ENCODE peak calls at places on chromosomes 6 and 20, in four cellular contexts. X is K562, E is HepG2, U is WTC11. I is an unnamed sample.

GRCh38 chr6:21756487-21756886 is 162.9 kb downstream of the SOX4 start:
- DNase-seq in U (no peak), E (no peak), X (no peak), I (no peak)

GRCh38 chr6:38404355-38404754 is 235.4 kb downstream of the BTBD9 start:
- DNase-seq in E (peak), X (no peak), U (no peak), I (peak)

GRCh38 chr20:43993552-43993951 is 78.9 kb downstream of the TOX2 start:
- DNase-seq in E (no peak), U (no peak), X (no peak), I (no peak)

GRCh38 chr6:1409774-1410465 is 20.5 kb downstream of the FOXF2 start:
- DNase-seq in X (no peak), E (no peak), U (no peak), I (no peak)

GRCh38 chr6:111767752-111768430 is 105.4 kb downstream of the FYN start:
- DNase-seq in X (no peak), U (no peak), E (no peak), I (no peak)

GRCh38 chr6:20286968-20287565 is 74.8 kb upstream of the MBOAT1 start:
- DNase-seq in U (no peak), E (no peak), X (no peak), I (no peak)

GRCh38 chr6:7532232-7532631 is 9.2 kb upstream of the DSP start:
- DNase-seq in X (no peak), E (no peak), U (peak), I (no peak)

GRCh38 chr6:33906413-33906812 is 102.6 kb upstream of the MLN start:
- DNase-seq in X (no peak), E (no peak), U (no peak), I (no peak)

GRCh38 chr6:145815875-145816274 is 1.3 kb upstream of the FBXO30 start:
- DNase-seq in U (no peak), E (no peak), X (peak), I (no peak)

GRCh38 chr6:151900897-151901485 is 93.5 kb downstream of the ESR1 start:
- DNase-seq in U (no peak), X (no peak), E (peak), I (no peak)

GRCh38 chr20:45336530-45337366 is 11.5 kb downstream of the SDC4 start:
- DNase-seq in E (peak), X (no peak), U (no peak), I (no peak)

GRCh38 chr6:26477431-26477830 is 19.7 kb downstream of the BTN2A1 start:
- DNase-seq in X (no peak), U (no peak), E (no peak), I (no peak)

GRCh38 chr20:57224641-57225138 is 41.8 kb downstream of the BMP7 start:
- DNase-seq in E (no peak), U (no peak), X (no peak), I (no peak)

GRCh38 chr6:142845624-142846458 is 99.1 kb downstream of the HIVEP2 start:
- DNase-seq in E (peak), U (peak), X (no peak), I (no peak)

GRCh38 chr20:40954521-40955165 is 74.0 kb upstream of the TOP1 start:
- DNase-seq in E (no peak), X (no peak), U (no peak), I (no peak)

GRCh38 chr20:2131366-2131765 is 29.7 kb downstream of the STK35 start:
- DNase-seq in U (no peak), X (no peak), E (no peak), I (no peak)

GRCh38 chr6:129679758-129680157 is 30.2 kb downstream of the ARHGAP18 start:
- DNase-seq in U (no peak), E (no peak), X (peak), I (no peak)

GRCh38 chr20:54133434-54134427 is 40.1 kb downstream of the CYP24A1 start:
- DNase-seq in E (peak), U (no peak), X (no peak), I (no peak)

GRCh38 chr20:49586967-49587587 is 19.1 kb upstream of the PTGIS start:
- DNase-seq in X (no peak), U (no peak), E (no peak), I (no peak)

GRCh38 chr6:138517635-138518034 is 18.3 kb upstream of the NHSL1 start:
- DNase-seq in U (peak), E (peak), X (peak), I (no peak)

GRCh38 chr6:169799474-169799926 is 48.1 kb downstream of the ERMARD start:
- DNase-seq in X (no peak), U (no peak), E (peak), I (no peak)

GRCh38 chr20:24379116-24379927 is 90.1 kb upstream of the SYNDIG1 start:
- DNase-seq in X (no peak), U (no peak), E (no peak), I (no peak)

GRCh38 chr6:138307816-138308727 is 69.6 kb upstream of the SMIM28 start:
- DNase-seq in X (peak), E (peak), U (no peak), I (no peak)

GRCh38 chr20:6818033-6818808 is 50.7 kb downstream of the BMP2 start:
- DNase-seq in X (no peak), E (no peak), U (peak), I (no peak)

GRCh38 chr20:49668181-49668877 is 45.3 kb downstream of the B4GALT5 start:
- DNase-seq in E (no peak), U (no peak), X (peak), I (peak)

GRCh38 chr6:107965746-107966145 is 7.7 kb upstream of the SEC63 start:
- DNase-seq in U (no peak), X (no peak), E (no peak), I (no peak)

GRCh38 chr20:5143856-5144255 is 17.0 kb downstream of the CDS2 start:
- DNase-seq in E (no peak), U (no peak), X (no peak), I (no peak)

GRCh38 chr20:5146302-5146653 is 19.5 kb downstream of the CDS2 start:
- DNase-seq in E (no peak), X (no peak), U (no peak), I (no peak)

GRCh38 chr20:5145365-5146301 is 18.8 kb downstream of the CDS2 start:
- DNase-seq in U (no peak), E (no peak), X (no peak), I (no peak)

GRCh38 chr20:5140195-5140594 is 13.4 kb downstream of the CDS2 start:
- DNase-seq in E (no peak), X (no peak), U (no peak), I (no peak)

DNA sequence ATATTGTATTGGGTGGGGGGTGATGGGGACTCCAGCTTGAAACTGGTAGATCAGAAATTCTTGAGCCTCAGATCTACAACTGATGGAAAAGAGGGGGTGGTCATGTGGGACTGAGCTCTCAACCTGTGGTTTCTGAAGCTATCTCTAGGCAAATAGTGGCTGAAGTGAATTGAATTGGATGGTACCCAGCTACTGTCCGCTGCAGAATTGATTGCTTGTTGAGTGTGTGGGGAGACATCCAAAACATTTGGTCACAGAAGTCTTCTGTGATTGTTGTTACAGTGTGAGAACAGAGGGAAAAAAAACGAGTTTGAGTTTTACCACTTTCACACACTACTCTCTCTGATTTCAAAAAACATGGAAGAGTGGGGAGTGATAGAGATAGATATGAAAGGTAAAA is 14.8 kb downstream of the CDS2 start:
- DNase-seq in X (no peak), U (no peak), E (no peak), I (no peak)
- TF ChIP-seq CREM in X (no peak), U (no peak), E (no peak), I (no peak)

GRCh38 chr20:59371429-59371828 is 71.0 kb downstream of the EDN3 start:
- DNase-seq in E (no peak), U (no peak), X (peak), I (no peak)

GRCh38 chr20:59381658-59382057 is 81.2 kb downstream of the EDN3 start:
- DNase-seq in X (no peak), E (no peak), U (no peak), I (no peak)

GRCh38 chr20:59377046-59377445 is 76.6 kb downstream of the EDN3 start:
- DNase-seq in U (no peak), E (no peak), X (no peak), I (no peak)

DNA sequence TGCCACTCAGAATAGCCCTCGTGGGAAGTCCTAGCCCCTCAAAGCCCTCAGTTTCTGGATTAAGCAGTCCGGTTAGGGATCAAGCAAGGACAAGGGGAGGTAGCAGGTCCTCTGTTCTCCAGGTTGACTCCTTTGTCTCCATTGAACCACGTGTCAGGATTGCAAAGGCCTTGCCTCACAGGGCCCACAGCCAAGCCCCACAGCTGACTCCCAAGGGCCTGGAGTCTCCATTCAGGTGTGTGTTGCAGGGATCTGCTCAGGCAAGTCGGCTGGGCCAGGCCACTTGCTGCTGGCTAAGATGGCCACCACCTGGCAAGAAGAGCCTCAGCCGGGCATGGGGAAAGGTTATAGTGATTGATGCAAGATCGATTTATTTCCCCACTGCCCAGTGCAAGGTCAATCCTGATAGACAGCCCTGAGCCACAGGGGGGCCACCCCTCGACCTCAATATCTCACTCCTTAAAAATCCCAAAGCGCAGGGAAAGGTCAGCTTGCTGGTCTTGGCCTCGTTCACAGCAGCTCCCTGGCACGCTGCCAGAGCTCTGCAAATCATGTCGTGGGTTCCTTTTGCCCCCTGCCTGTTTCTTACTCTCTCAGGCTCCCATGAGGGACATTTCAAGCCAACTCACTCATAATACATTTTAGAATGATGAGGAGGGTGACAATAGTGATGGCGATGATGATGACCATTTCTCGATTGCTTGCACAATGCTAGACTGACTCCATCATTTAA is 75.9 kb downstream of the EDN3 start:
- DNase-seq in X (no peak), U (no peak), E (no peak), I (no peak)
- TF ChIP-seq CREM in X (no peak), U (no peak), E (no peak), I (no peak)

GRCh38 chr6:36357872-36358234 is 21.2 kb upstream of the BNIP5 start:
- DNase-seq in E (no peak), X (no peak), U (no peak), I (peak)
- TF ChIP-seq CREM in E (no peak), X (peak), U (no peak), I (peak)

DNA sequence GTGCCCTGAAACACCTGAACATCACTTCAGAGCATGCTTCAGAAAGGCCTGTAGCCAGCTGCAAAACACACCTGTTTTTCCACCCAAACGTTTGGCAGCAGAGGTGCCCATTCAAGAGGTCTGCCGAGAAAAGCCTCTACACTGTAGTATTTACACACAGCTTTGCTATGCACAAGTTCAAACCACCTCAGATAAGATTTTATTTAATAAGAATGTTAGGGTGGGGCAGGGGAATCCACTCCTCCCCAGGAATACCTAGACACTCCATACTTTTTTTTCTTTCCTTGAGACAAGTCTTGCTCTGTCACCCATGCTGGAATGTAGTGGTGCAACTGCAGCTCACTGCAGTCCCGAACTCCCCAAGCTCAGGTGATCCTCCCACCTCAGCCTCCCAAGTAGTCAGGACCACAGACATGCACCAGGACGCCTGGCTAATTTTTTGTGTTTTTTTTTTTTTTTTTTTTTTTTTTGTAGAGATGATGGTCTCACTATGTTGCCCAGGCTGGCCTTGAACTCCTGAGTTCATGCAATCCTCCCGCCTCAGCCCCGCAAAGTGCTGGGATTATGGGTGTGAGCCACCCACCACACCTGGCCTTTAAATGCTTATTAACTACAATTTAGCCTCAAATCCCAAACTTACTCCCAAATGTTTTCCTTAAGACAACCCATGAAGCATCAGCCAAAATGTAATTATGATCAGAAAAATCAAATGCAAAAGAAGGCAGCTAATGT is 9.7 kb downstream of the MRPL14 start:
- DNase-seq in E (no peak), U (no peak), X (no peak), I (no peak)
- TF ChIP-seq CREM in E (no peak), U (no peak), X (no peak), I (no peak)

DNA sequence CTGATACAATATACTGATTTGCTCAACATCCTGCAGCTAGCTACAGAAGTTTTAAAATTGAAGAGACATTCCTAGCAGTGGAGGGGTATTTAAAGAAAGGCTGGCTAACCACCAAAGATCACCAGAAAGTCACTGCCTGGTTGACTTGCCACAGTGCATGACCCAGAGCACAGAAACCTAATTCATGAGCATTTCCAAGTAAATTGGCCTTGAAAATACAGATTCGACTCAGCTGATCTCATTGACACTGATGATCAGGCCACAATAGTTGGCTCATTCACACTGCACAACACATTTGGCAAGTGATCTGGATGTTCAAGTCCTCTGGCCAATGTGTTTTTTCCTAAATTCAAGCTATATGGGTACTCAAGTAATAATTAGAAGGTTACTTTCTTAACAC is 13.3 kb upstream of the TDRD6 start:
- DNase-seq in X (no peak), U (no peak), E (no peak), I (no peak)
- TF ChIP-seq CREM in X (no peak), U (no peak), E (no peak), I (no peak)

DNA sequence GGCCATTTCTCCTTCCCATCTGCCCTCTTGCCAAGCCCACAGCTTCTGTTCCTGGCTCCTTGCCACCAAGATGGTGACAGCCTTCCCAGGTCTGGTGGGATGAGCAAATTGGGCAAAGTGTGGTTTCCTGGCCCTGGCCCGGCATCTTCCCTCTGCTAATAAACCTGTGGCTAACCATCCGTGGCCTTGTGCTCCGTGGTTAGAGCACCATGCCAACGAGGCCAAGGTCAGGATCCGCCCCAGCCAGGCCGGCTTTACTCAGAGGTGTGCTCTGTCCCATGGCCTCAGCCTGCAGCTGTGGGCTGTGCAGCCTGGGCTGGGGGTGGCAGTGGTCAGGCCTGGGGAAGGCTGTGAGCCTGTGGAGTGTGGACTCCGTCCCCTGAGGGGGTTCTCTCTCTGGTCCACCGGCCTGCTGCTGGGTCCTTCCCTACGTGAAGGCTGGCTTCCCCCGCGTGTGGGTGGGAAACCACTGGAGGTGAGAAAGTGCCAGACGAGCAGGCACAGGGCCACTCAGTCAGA is 117.4 kb downstream of the VEGFA start:
- DNase-seq in E (no peak), U (no peak), X (no peak), I (no peak)
- TF ChIP-seq CREM in E (no peak), U (no peak), X (no peak), I (no peak)

DNA sequence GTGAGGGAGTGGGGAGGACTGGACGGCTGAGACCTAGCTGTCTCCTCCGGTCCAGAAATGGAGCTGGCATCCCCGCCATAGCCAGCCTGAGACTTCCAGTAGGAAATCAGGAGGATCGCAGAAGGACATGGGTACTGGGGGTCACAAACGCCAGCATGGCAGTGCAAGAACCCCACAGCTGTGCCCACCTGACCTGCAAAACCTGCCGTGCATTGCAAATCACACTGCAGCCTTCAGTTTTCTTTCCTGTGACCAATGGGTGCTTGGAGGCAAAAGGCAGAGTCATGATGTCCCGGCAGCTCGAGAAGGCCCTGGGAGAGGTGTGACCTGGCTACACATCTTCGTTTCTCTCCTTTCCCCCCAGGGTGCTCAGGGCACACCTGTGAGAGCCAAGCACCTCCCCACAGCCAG is 23.3 kb upstream of the PHACTR3 start:
- DNase-seq in E (no peak), X (no peak), U (no peak), I (no peak)
- TF ChIP-seq CREM in E (no peak), X (no peak), U (no peak), I (no peak)

DNA sequence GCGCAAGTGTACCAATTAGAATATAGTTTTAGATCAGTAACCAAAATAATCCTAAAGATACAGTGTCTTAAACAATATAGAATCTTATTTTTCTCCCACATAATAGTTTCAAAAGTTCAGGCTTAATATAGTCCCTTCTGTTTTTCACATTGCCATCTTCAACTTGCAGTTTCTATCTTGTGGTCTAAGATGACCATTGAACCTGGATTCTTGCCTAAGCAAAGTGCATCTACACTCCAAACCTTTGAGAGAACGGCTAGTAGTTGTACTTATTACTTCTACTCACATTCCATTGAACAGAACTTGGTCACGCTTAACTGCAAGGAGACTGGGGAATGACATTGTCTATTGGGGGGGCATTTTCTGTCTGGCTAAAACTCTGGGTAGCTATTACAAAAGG is 373.0 kb downstream of the LMBRD1 start:
- DNase-seq in U (no peak), E (no peak), X (no peak), I (no peak)
- TF ChIP-seq CREM in U (no peak), E (no peak), X (no peak), I (no peak)

I was measured in GM12878.